ENCODE peak calls at places on chromosome 1, in eight cellular contexts. O is hepatic stellate cell; P is activated gamma-delta T cell; K is NT2/D1; L is stimulated activated CD4-positive, alpha-beta T cell treated with anti-CD3 and anti-CD28 coated beads, Interleukin-4, amount 100 ng/mL, for 1 hour; F is osteocyte; E is amniotic stem cell; Z is HS-5. T is an unnamed sample.

GRCh38 chr1:227959325-227959860 is 11.7 kb upstream of the WNT9A start:
- DNase-seq in L (no peak), O (no peak), K (no peak), F (no peak), E (no peak), Z (no peak), P (no peak), T (no peak)

GRCh38 chr1:92843429-92844352 is 11.9 kb downstream of the RPL5 start:
- DNase-seq in P (no peak), O (no peak), E (no peak), L (no peak), Z (no peak), F (no peak), K (no peak), T (no peak)

GRCh38 chr1:12525311-12526181 is 92.5 kb downstream of the DHRS3 start:
- DNase-seq in P (no peak), Z (no peak), O (no peak), F (no peak), E (no peak), K (no peak), L (no peak), T (peak)

GRCh38 chr1:11156441-11156840 is 32.7 kb upstream of the ANGPTL7 start:
- DNase-seq in L (no peak), F (no peak), O (no peak), Z (no peak), K (no peak), E (no peak), P (no peak), T (no peak)

GRCh38 chr1:111063595-111063994 is 76.3 kb downstream of the DRAM2 start:
- DNase-seq in K (no peak), Z (no peak), F (no peak), P (no peak), E (no peak), O (no peak), L (no peak), T (no peak)

GRCh38 chr1:10629816-10630571 is 155.2 kb downstream of the PEX14 start:
- DNase-seq in F (no peak), E (no peak), O (no peak), P (no peak), L (no peak), Z (no peak), K (no peak), T (no peak)

GRCh38 chr1:47569681-47570470 is 132.0 kb downstream of the FOXD2 start:
- DNase-seq in Z (peak), F (no peak), P (no peak), O (peak), E (peak), L (no peak), K (peak), T (no peak)

GRCh38 chr1:77539510-77540142 is 142.8 kb downstream of the ZZZ3 start:
- DNase-seq in K (no peak), L (no peak), P (no peak), O (peak), F (no peak), Z (peak), E (no peak), T (no peak)

GRCh38 chr1:100188617-100189016 is 10.6 kb upstream of the LRRC39 start:
- DNase-seq in K (no peak), Z (no peak), F (no peak), L (no peak), O (peak), P (no peak), E (no peak), T (no peak)

GRCh38 chr1:43034195-43034658 is 75.6 kb upstream of the SLC2A1 start:
- DNase-seq in E (no peak), O (no peak), K (no peak), F (no peak), L (no peak), P (no peak), Z (no peak), T (no peak)

GRCh38 chr1:159714529-159714928 is at the start of gene CRP:
- DNase-seq in P (no peak), L (no peak), Z (no peak), F (no peak), K (no peak), O (no peak), E (no peak), T (no peak)

GRCh38 chr1:224203243-224204016 is 20.4 kb downstream of the DEGS1 start:
- DNase-seq in F (no peak), P (no peak), E (no peak), K (no peak), Z (no peak), L (no peak), O (peak), T (no peak)

GRCh38 chr1:8015036-8015808 is 10.9 kb downstream of the ERRFI1 start:
- DNase-seq in O (peak), K (no peak), E (peak), F (no peak), L (no peak), P (no peak), Z (peak), T (no peak)

GRCh38 chr1:51330331-51331201 is at the start of gene TTC39A:
- DNase-seq in P (no peak), Z (no peak), L (no peak), E (no peak), F (no peak), K (no peak), O (no peak), T (no peak)

GRCh38 chr1:117387060-117387633 is 19.9 kb downstream of the MAN1A2 start:
- DNase-seq in F (no peak), P (no peak), E (no peak), L (no peak), K (no peak), O (no peak), Z (no peak), T (no peak)

GRCh38 chr1:9721606-9722377 is 70.3 kb downstream of the PIK3CD start:
- DNase-seq in F (no peak), P (peak), Z (no peak), L (peak), O (peak), E (no peak), K (no peak), T (peak)

GRCh38 chr1:42081475-42081874 is 71.7 kb upstream of the GUCA2B start:
- DNase-seq in P (no peak), E (no peak), O (no peak), L (no peak), F (no peak), Z (no peak), K (no peak), T (no peak)

GRCh38 chr1:248361111-248361715 is at the start of gene OR2T4:
- DNase-seq in Z (no peak), K (no peak), L (no peak), F (no peak), P (no peak), E (no peak), O (no peak), T (no peak)

T was measured in activated naive CD8-positive, alpha-beta T cell treated with anti-CD3 and anti-CD28 coated beads, Interleukin-2, amount 10 ng/mL, durations not matched to agents 7 days and 5 days.